ENCODE peak calls at places on chromosomes 5 and 9, in four cellular contexts. P is H1, B is HepG2, X is IMR-90. K is an unnamed sample.

GRCh38 chr5:180084638-180085561 is 13.3 kb upstream of the RNF130 start:
- DNase-seq in P (peak), B (peak), X (no peak), K (no peak)

GRCh38 chr5:54227109-54227508 is 83.3 kb downstream of the ARL15 start:
- DNase-seq in P (no peak), B (no peak), X (no peak), K (no peak)

GRCh38 chr5:10364186-10364689 is 10.7 kb downstream of the MARCHF6 start:
- DNase-seq in P (no peak), B (peak), X (no peak), K (peak)

GRCh38 chr5:122478741-122479459 is 166.9 kb downstream of the SNCAIP start:
- DNase-seq in P (no peak), B (peak), X (peak), K (peak)

GRCh38 chr5:151448038-151448985 is 909 bp downstream of the SLC36A1 start:
- DNase-seq in P (no peak), B (peak), X (no peak), K (peak)

GRCh38 chr5:112757468-112758208 is 20.0 kb downstream of the APC start:
- DNase-seq in P (no peak), B (peak), X (peak), K (peak)

GRCh38 chr5:58072202-58072791 is 387.6 kb downstream of the PLK2 start:
- DNase-seq in P (no peak), B (no peak), X (no peak), K (no peak)

GRCh38 chr5:94707359-94707758 is 88.9 kb downstream of the SLF1 start:
- DNase-seq in P (no peak), B (no peak), X (peak), K (no peak)

GRCh38 chr9:113858282-113858681 is 17.8 kb upstream of the ZNF618 start:
- DNase-seq in P (no peak), B (no peak), X (no peak), K (no peak)

GRCh38 chr9:113854310-113854709 is 21.8 kb upstream of the ZNF618 start:
- DNase-seq in P (no peak), B (no peak), X (no peak), K (no peak)

GRCh38 chr9:113863345-113863744 is 12.8 kb upstream of the ZNF618 start:
- DNase-seq in P (no peak), B (no peak), X (no peak), K (no peak)

GRCh38 chr9:113853333-113853732 is 22.8 kb upstream of the ZNF618 start:
- DNase-seq in P (no peak), B (peak), X (no peak), K (peak)

DNA sequence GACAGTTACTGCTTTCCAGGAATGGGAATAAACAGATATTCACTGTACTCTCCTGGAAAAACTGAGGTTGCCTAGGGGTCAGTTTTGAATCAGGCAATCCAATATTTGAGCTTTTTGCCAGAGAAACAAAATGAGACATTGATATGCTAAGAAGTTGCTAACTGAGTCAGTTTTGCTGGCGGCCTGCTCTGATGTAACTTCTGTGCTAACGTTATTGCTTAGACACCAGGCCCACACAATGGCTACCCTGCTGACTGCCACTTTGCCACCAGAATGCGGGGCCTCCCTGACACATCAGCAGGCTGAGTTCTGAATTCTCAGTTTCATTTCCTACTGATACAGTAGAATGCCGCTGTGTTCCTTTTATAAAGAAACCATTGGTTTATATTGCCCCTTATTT is 18.2 kb upstream of the ZNF618 start:
- DNase-seq in P (no peak), B (no peak), X (peak), K (no peak)
- TF ChIP-seq RFX5 in P (no peak), B (no peak), X (no peak), K (no peak)

GRCh38 chr5:14217587-14217986 is 74.4 kb downstream of the TRIO start:
- DNase-seq in P (no peak), B (no peak), X (no peak), K (no peak)
- TF ChIP-seq MAFK in P (no peak), B (no peak), X (no peak), K (no peak)

DNA sequence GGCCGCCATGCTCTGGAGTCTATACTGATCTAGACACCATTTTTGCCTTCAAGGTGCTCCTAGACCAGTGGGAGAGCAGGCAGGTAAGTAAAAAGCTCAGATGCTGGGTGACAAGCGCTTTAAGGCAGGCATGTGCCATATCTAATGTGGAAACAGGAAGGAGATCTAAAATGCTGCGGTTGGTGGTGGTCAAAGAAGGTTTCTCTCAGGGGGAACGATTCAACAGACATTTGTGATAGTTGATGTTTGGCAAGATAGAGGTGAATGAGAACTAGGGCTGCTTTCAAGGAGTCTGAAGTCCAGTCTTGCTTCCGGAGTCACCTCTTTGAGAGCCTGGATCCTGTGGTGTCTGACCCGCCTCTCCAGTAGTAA is 146.2 kb upstream of the KLF4 start:
- DNase-seq in P (no peak), B (no peak), X (no peak), K (no peak)
- TF ChIP-seq RFX5 in P (no peak), B (no peak), X (no peak), K (no peak)

GRCh38 chr5:1507457-1507856 is 16.3 kb downstream of the LPCAT1 start:
- DNase-seq in P (no peak), B (no peak), X (no peak), K (no peak)

GRCh38 chr5:1506242-1507015 is 17.3 kb downstream of the LPCAT1 start:
- DNase-seq in P (no peak), B (no peak), X (no peak), K (no peak)

GRCh38 chr5:1507961-1508678 is 15.6 kb downstream of the LPCAT1 start:
- DNase-seq in P (no peak), B (no peak), X (no peak), K (no peak)

GRCh38 chr5:1505506-1506241 is 18.1 kb downstream of the LPCAT1 start:
- DNase-seq in P (no peak), B (no peak), X (no peak), K (no peak)

GRCh38 chr5:1507016-1507375 is 16.8 kb downstream of the LPCAT1 start:
- DNase-seq in P (no peak), B (no peak), X (no peak), K (no peak)
- TF ChIP-seq MAFK in P (no peak), B (no peak), X (no peak), K (no peak)

DNA sequence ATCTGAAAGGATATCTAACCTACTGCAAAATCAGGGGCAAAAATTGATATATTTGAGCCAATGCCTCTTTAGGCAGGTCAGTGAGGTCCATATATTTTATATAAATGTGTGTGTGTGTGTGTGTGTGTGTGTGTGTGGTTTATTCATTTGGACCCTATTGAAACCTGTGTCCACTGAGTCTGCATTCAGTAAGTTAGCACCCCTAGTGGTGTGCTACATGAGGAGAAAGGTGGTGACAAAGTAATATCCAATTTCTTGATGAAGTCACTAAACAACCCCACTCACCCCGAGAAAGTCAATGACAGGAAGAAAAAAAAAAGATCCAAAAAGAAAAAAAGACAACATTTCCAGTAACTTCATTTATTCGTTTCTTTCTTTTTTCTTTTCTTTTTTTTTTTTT is 4.1 kb downstream of the FBXW11 start:
- DNase-seq in P (no peak), B (peak), X (no peak), K (peak)
- TF ChIP-seq RFX5 in P (no peak), B (no peak), X (no peak), K (no peak)

GRCh38 chr5:124744170-124744911 is 2.1 kb downstream of the ZNF608 start:
- DNase-seq in P (peak), B (no peak), X (peak), K (no peak)

GRCh38 chr5:124746916-124747769 is 704 bp upstream of the ZNF608 start:
- DNase-seq in P (peak), B (peak), X (peak), K (peak)

GRCh38 chr5:124745367-124746251 is 830 bp downstream of the ZNF608 start:
- DNase-seq in P (no peak), B (no peak), X (peak), K (no peak)

GRCh38 chr5:124747770-124748686 is 1.6 kb upstream of the ZNF608 start:
- DNase-seq in P (no peak), B (no peak), X (peak), K (peak)

DNA sequence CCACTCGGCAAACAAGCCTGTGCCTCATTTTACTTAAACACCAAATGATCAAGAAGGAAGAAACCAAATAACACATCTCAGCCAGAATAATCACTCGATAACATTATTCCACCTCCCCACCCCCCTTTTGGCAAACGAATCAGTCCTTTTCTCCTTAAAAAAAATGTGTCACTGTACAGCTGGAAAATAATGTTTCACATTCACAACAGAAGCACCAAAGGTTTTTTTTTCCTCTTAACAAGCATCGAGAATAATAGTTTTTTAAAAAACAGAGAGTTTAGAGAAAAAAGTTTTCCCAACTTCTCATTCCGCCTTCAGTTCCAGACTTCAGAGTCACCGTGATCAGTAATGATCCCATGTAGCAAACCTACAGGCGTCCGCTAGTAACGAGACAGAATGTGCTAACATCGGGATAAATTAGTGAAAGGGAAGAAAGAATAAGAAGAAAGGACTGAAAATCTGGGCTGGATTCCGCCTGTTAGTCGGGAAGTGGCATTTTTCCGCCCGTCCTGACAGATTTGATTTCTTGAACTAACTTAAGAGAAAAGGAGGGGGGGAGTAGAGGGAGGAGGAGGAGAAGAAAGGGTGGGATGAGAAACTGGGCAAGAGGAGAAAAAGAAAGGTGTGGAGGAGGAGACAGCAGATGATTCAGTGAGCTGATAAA is at the start of gene ZNF608:
- DNase-seq in P (peak), B (peak), X (peak), K (peak)
- TF ChIP-seq MAFK in P (no peak), B (no peak), X (peak), K (peak)

GRCh38 chr5:78157001-78157400 is 137.5 kb downstream of the AP3B1 start:
- DNase-seq in P (no peak), B (no peak), X (no peak), K (no peak)

DNA sequence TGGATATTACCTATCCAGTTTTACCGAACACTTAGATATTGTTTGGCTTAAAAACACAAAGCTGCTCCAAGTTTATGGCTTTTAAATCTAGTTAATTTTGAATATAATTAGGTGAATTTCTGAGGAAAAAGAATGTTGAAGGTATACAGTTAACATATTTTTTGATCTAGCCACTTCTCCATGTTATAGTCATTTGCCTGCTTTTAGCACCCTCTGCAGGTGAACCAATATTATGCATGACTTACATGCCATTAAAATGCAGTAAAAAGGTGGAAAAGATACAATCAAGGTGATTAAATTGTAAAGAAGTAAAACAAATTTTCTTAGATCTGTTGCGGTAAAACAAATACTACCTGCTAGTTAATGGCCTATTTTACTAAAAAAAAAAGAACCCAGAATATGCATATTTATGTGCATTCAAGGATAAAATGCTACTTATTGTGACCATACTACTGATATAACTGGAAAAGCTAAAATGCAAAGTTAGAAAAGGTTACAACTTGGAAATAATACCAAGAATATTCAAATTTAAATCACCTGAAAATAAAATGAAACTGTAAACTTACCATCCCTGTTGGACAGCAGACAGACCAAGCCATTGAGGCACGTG is 132.1 kb downstream of the AP3B1 start:
- DNase-seq in P (no peak), B (peak), X (peak), K (peak)
- TF ChIP-seq RFX5 in P (no peak), B (no peak), X (no peak), K (no peak)

GRCh38 chr9:137095664-137096517 is 9.1 kb downstream of the MAN1B1 start:
- DNase-seq in P (no peak), B (no peak), X (no peak), K (no peak)
- TF ChIP-seq MAFK in P (no peak), B (no peak), X (no peak), K (no peak)

K was measured in A549.